ENCODE peak calls at places on chromosomes 4 and X, in four cellular contexts. L is SK-N-SH, Q is astrocyte, M is IMR-90. X is an unnamed sample.

GRCh38 chr4:145909331-145909730 is 29.3 kb downstream of the ZNF827 start:
- DNase-seq in L (peak; percentile 20), Q (no peak), M (no peak), X (peak; percentile 77)

GRCh38 chr4:187128971-187129370 is 405.3 kb upstream of the FAT1 start:
- DNase-seq in L (no peak), Q (peak; percentile 80), M (peak; percentile 21), X (no peak)

GRCh38 chrX:15564981-15565579 is 35.7 kb downstream of the ACE2 start:
- DNase-seq in L (peak; percentile 27), Q (peak; percentile 21), M (peak; percentile 44), X (peak; percentile 29)

GRCh38 chr4:168585168-168586091 is 88.6 kb downstream of the PALLD start:
- DNase-seq in L (peak; percentile 60), Q (peak; percentile 64), M (peak; percentile 82), X (no peak)

GRCh38 chr4:172709376-172709775 is 459.2 kb upstream of the GALNT7 start:
- DNase-seq in L (no peak), Q (no peak), M (no peak), X (no peak)

GRCh38 chrX:155027509-155028066 is 944 bp downstream of the FUNDC2 start:
- DNase-seq in L (no peak), Q (peak; percentile 71), M (peak; percentile 70), X (no peak)

GRCh38 chr4:122873146-122873545 is 46.5 kb downstream of the FGF2 start:
- DNase-seq in L (no peak), Q (no peak), M (no peak), X (no peak)

GRCh38 chrX:31006027-31006426 is 65.8 kb downstream of the FTHL17 start:
- DNase-seq in L (no peak), Q (no peak), M (no peak), X (no peak)

GRCh38 chr4:141435446-141436225 is 200.7 kb upstream of the IL15 start:
- DNase-seq in L (no peak), Q (peak; percentile 11), M (no peak), X (no peak)

GRCh38 chr4:41865306-41865980 is 69.8 kb upstream of the TMEM33 start:
- DNase-seq in L (no peak), Q (no peak), M (no peak), X (no peak)

GRCh38 chr4:113539408-113539807 is 222.1 kb downstream of the CAMK2D start:
- DNase-seq in L (no peak), Q (peak; percentile 79), M (peak; percentile 91), X (no peak)

GRCh38 chrX:46180258-46180687 is 364.9 kb downstream of the ZNF674 start:
- DNase-seq in L (no peak), Q (peak; percentile 97), M (peak; percentile 47), X (no peak)

GRCh38 chr4:3491681-3492405 is 28.7 kb downstream of the DOK7 start:
- DNase-seq in L (peak; percentile 76), Q (peak; percentile 11), M (peak; percentile 55), X (no peak)

GRCh38 chr4:20618010-20618409 is 82.2 kb upstream of the PACRGL start:
- DNase-seq in L (no peak), Q (no peak), M (no peak), X (peak; percentile 63)

GRCh38 chr4:12084690-12085089 is 656.0 kb upstream of the HS3ST1 start:
- DNase-seq in L (no peak), Q (no peak), M (no peak), X (no peak)

GRCh38 chrX:24426340-24426913 is 38.7 kb upstream of the PDK3 start:
- DNase-seq in L (peak; percentile 15), Q (no peak), M (peak; percentile 12), X (no peak)

GRCh38 chr4:8188085-8188484 is 11.0 kb upstream of the SH3TC1 start:
- DNase-seq in L (peak; percentile 36), Q (no peak), M (no peak), X (peak; percentile 68)
- H3K4me1 ChIP-seq in L (peaks cover 24% of the 10 kb centered on the region), Q (peaks cover 29% of the 10 kb centered on the region), M (peaks cover 7% of the 10 kb centered on the region), X (peaks cover 30% of the 10 kb centered on the region)

GRCh38 chrX:12970691-12971202 is 4.2 kb upstream of the TMSB4X start:
- DNase-seq in L (no peak), Q (peak; percentile 59), M (peak; percentile 75), X (no peak)
- H3K4me1 ChIP-seq in L (no peaks in the 10 kb centered on the region), Q (peaks cover 22% of the 10 kb centered on the region), M (peaks cover 2% of the 10 kb centered on the region), X (peaks cover 38% of the 10 kb centered on the region)

GRCh38 chrX:110341189-110342035 is 17.2 kb upstream of the RTL9 start:
- DNase-seq in L (no peak), Q (peak; percentile 84), M (peak; percentile 91), X (no peak)

DNA sequence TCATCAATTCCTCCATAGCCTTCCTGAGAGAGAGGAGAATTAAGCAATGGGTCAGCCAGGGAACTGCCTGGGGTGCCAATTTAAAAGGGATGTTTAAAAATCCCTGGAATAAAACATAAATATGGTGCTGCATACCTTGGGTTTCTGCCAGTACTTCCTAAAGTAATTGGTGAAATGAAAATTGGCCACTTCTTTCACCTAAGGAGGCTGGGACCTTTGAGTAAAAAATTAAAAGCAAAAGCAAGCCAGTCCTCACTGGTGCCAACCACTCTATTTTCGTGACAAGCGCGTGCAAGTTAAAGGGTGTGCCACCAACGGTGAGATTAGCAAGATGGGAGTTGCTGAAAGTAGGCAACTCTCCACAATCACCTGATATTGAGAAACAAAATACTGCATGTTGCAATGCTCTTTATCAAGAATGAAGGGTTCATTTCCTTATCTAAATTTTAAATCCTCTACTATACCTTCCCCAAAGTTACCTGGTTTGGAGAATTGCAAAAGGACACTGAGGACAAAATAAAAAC is 19.7 kb upstream of the RTL9 start:
- DNase-seq in L (no peak), Q (no peak), M (no peak), X (no peak)
- H3K4me1 ChIP-seq in L (no peaks in the 10 kb centered on the region), Q (no peaks in the 10 kb centered on the region), M (peaks cover 3% of the 10 kb centered on the region), X (no peaks in the 10 kb centered on the region)

DNA sequence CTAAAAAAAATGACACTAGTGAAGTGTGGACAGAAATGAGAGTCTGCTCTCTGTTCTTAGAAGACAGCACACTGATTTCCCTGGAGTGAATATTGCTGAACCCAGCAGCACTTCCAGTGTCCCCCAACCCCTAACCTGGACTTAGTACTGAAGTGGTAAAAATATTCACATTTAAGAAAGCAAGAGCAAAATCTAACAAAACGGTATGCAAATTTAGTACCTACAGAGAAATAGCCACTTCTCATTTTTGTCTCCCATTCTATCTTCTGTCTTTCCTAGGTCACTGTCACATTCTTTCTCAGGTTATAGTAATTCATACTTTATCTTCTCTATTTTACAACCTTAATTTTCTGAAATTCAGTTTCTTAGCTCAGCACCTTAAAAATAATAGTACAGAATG is 274.7 kb downstream of the CFAP299 start:
- DNase-seq in L (no peak), Q (no peak), M (no peak), X (no peak)
- H3K4me1 ChIP-seq in L (no peaks in the 10 kb centered on the region), Q (no peaks in the 10 kb centered on the region), M (no peaks in the 10 kb centered on the region), X (peaks cover 4% of the 10 kb centered on the region)

X was measured in left lung.